ENCODE peak calls at places on chromosome X, in seven cellular contexts. A is progenitor cell of endocrine pancreas; U is SK-N-SH; G is NCI-H2081; B is dorsolateral prefrontal cortex; P is stimulated activated CD4-positive, alpha-beta T cell treated with anti-CD3 and anti-CD28 coated beads, Interleukin-2, amount 100 ng/mL, for 48 hours; J is type B pancreatic cell. F is an unnamed sample.

GRCh38 chrX:100098660-100099375 is 311.3 kb downstream of the PCDH19 start:
- DNase-seq in P (no peak), A (no peak), B (no peak), G (no peak), J (no peak), U (no peak), F (no peak)

GRCh38 chrX:150765237-150765636 is 72.0 kb downstream of the MTMR1 start:
- DNase-seq in G (no peak), J (no peak), P (no peak), A (no peak), U (no peak), B (no peak), F (no peak)

GRCh38 chrX:132483523-132483922 is 5.3 kb downstream of the MBNL3 start:
- DNase-seq in P (no peak), B (no peak), A (no peak), G (no peak), U (no peak), J (no peak), F (no peak)

GRCh38 chrX:11059923-11060322 is 51.2 kb upstream of the HCCS start:
- DNase-seq in B (no peak), P (no peak), J (no peak), A (no peak), G (no peak), U (no peak), F (no peak)

GRCh38 chrX:8405631-8406030 is 59.0 kb upstream of the VCX3B start:
- DNase-seq in U (no peak), P (no peak), B (no peak), G (no peak), A (no peak), J (no peak), F (no peak)

GRCh38 chrX:107450823-107451509 is 1.5 kb downstream of the FRMPD3 start:
- DNase-seq in P (no peak), B (no peak), U (no peak), A (no peak), G (peak), J (no peak), F (peak)

GRCh38 chrX:97847885-97848679 is 964.4 kb downstream of the RPA4 start:
- DNase-seq in A (no peak), B (no peak), P (no peak), U (peak), J (no peak), G (no peak), F (no peak)

GRCh38 chrX:314049-314448 is 4.5 kb downstream of the GTPBP6 start:
- DNase-seq in A (no peak), B (no peak), P (no peak), J (no peak), G (no peak), U (no peak), F (no peak)

GRCh38 chrX:25300994-25301393 is 285.2 kb upstream of the ARX start:
- DNase-seq in U (no peak), A (no peak), P (no peak), G (no peak), B (no peak), J (no peak), F (no peak)

GRCh38 chrX:8981742-8982141 is 52.2 kb downstream of the FAM9B start:
- DNase-seq in G (no peak), P (no peak), U (no peak), B (no peak), J (no peak), A (no peak), F (no peak)

GRCh38 chrX:130300010-130300282 is 31.2 kb upstream of the ZNF280C start:
- DNase-seq in A (no peak), J (no peak), G (no peak), U (no peak), P (no peak), B (no peak), F (no peak)

GRCh38 chrX:9700555-9700954 is 65.1 kb downstream of the GPR143 start:
- DNase-seq in P (no peak), G (no peak), J (no peak), U (no peak), B (no peak), A (no peak), F (no peak)

GRCh38 chrX:134244043-134244442 is 7.1 kb downstream of the CCDC160 start:
- DNase-seq in J (no peak), B (no peak), G (no peak), P (no peak), A (no peak), U (no peak), F (no peak)

GRCh38 chrX:94178145-94178790 is 504.3 kb downstream of the FAM133A start:
- DNase-seq in B (no peak), U (no peak), A (no peak), P (no peak), G (no peak), J (no peak), F (no peak)

GRCh38 chrX:118182050-118182449 is 65.4 kb upstream of the KLHL13 start:
- DNase-seq in U (no peak), G (peak), B (no peak), P (no peak), A (no peak), J (no peak), F (no peak)

GRCh38 chrX:19646298-19646697 is 131.0 kb upstream of the MAP3K15 start:
- DNase-seq in P (no peak), G (no peak), B (no peak), A (no peak), U (peak), J (no peak), F (peak)

F was measured in NCI-H82.